ENCODE peak calls at places on chromosomes 5 and 9, in seven cellular contexts. One of them, this sample, is unnamed.

GRCh38 chr5:111163000-111163399 is 61.2 kb upstream of the CAMK4 start:
- DNase-seq in MM.1S: no peak
- DNase-seq in uterus: no peak
- DNase-seq in amniotic epithelial cell: no peak
- DNase-seq in activated T-cell treated with anti-CD3 and anti-CD28 coated beads for 1 hour: no peak
- DNase-seq in adrenal gland: no peak
- DNase-seq in CD4-positive, alpha-beta T cell: no peak
- DNase-seq in this sample: no peak

GRCh38 chr5:54764691-54765090 is 220.7 kb downstream of the ESM1 start:
- DNase-seq in MM.1S: no peak
- DNase-seq in uterus: no peak
- DNase-seq in amniotic epithelial cell: no peak
- DNase-seq in activated T-cell treated with anti-CD3 and anti-CD28 coated beads for 1 hour: no peak
- DNase-seq in adrenal gland: no peak
- DNase-seq in CD4-positive, alpha-beta T cell: no peak
- DNase-seq in this sample: no peak

GRCh38 chr9:5549671-5550650 is 39.6 kb downstream of the PDCD1LG2 start:
- DNase-seq in MM.1S: no peak
- DNase-seq in uterus: no peak
- DNase-seq in amniotic epithelial cell: peak
- DNase-seq in activated T-cell treated with anti-CD3 and anti-CD28 coated beads for 1 hour: no peak
- DNase-seq in adrenal gland: no peak
- DNase-seq in CD4-positive, alpha-beta T cell: no peak
- DNase-seq in this sample: no peak

GRCh38 chr9:24035816-24036215 is 209.8 kb upstream of the ELAVL2 start:
- DNase-seq in MM.1S: no peak
- DNase-seq in uterus: no peak
- DNase-seq in amniotic epithelial cell: no peak
- DNase-seq in activated T-cell treated with anti-CD3 and anti-CD28 coated beads for 1 hour: no peak
- DNase-seq in adrenal gland: no peak
- DNase-seq in CD4-positive, alpha-beta T cell: no peak
- DNase-seq in this sample: no peak

GRCh38 chr5:93192107-93192506 is 388.9 kb downstream of the NR2F1-AS1 start:
- DNase-seq in MM.1S: no peak
- DNase-seq in uterus: no peak
- DNase-seq in amniotic epithelial cell: peak
- DNase-seq in activated T-cell treated with anti-CD3 and anti-CD28 coated beads for 1 hour: no peak
- DNase-seq in adrenal gland: no peak
- DNase-seq in CD4-positive, alpha-beta T cell: no peak
- DNase-seq in this sample: peak

GRCh38 chr5:172088801-172089200 is 82.4 kb upstream of the FBXW11 start:
- DNase-seq in MM.1S: no peak
- DNase-seq in uterus: no peak
- DNase-seq in amniotic epithelial cell: no peak
- DNase-seq in activated T-cell treated with anti-CD3 and anti-CD28 coated beads for 1 hour: no peak
- DNase-seq in adrenal gland: no peak
- DNase-seq in CD4-positive, alpha-beta T cell: no peak
- DNase-seq in this sample: no peak

GRCh38 chr5:171157233-171157632 is 151.8 kb upstream of the TLX3 start:
- DNase-seq in MM.1S: no peak
- DNase-seq in uterus: no peak
- DNase-seq in amniotic epithelial cell: peak
- DNase-seq in activated T-cell treated with anti-CD3 and anti-CD28 coated beads for 1 hour: no peak
- DNase-seq in adrenal gland: no peak
- DNase-seq in CD4-positive, alpha-beta T cell: no peak
- DNase-seq in this sample: no peak

GRCh38 chr9:20405086-20405485 is 217.2 kb downstream of the MLLT3 start:
- DNase-seq in MM.1S: no peak
- DNase-seq in uterus: no peak
- DNase-seq in amniotic epithelial cell: no peak
- DNase-seq in activated T-cell treated with anti-CD3 and anti-CD28 coated beads for 1 hour: no peak
- DNase-seq in adrenal gland: no peak
- DNase-seq in CD4-positive, alpha-beta T cell: no peak
- DNase-seq in this sample: no peak

GRCh38 chr5:160363122-160363521 is 7.3 kb downstream of the C1QTNF2 start:
- DNase-seq in MM.1S: no peak
- DNase-seq in uterus: no peak
- DNase-seq in amniotic epithelial cell: no peak
- DNase-seq in activated T-cell treated with anti-CD3 and anti-CD28 coated beads for 1 hour: no peak
- DNase-seq in adrenal gland: no peak
- DNase-seq in CD4-positive, alpha-beta T cell: no peak
- DNase-seq in this sample: no peak

GRCh38 chr5:39880985-39881384 is 456.2 kb upstream of the DAB2 start:
- DNase-seq in MM.1S: no peak
- DNase-seq in uterus: no peak
- DNase-seq in amniotic epithelial cell: no peak
- DNase-seq in activated T-cell treated with anti-CD3 and anti-CD28 coated beads for 1 hour: no peak
- DNase-seq in adrenal gland: no peak
- DNase-seq in CD4-positive, alpha-beta T cell: no peak
- DNase-seq in this sample: no peak

GRCh38 chr9:134863306-134863902 is 17.2 kb upstream of the FCN2 start:
- DNase-seq in MM.1S: no peak
- DNase-seq in uterus: no peak
- DNase-seq in amniotic epithelial cell: no peak
- DNase-seq in activated T-cell treated with anti-CD3 and anti-CD28 coated beads for 1 hour: no peak
- DNase-seq in adrenal gland: peak
- DNase-seq in CD4-positive, alpha-beta T cell: no peak
- DNase-seq in this sample: no peak

GRCh38 chr9:38360880-38361836 is 31.3 kb upstream of the ALDH1B1 start:
- DNase-seq in MM.1S: no peak
- DNase-seq in uterus: peak
- DNase-seq in amniotic epithelial cell: no peak
- DNase-seq in activated T-cell treated with anti-CD3 and anti-CD28 coated beads for 1 hour: no peak
- DNase-seq in adrenal gland: no peak
- DNase-seq in CD4-positive, alpha-beta T cell: no peak
- DNase-seq in this sample: peak

GRCh38 chr5:143133721-143134120 is 269.8 kb downstream of the NR3C1 start:
- DNase-seq in MM.1S: no peak
- DNase-seq in uterus: no peak
- DNase-seq in amniotic epithelial cell: peak
- DNase-seq in activated T-cell treated with anti-CD3 and anti-CD28 coated beads for 1 hour: no peak
- DNase-seq in adrenal gland: no peak
- DNase-seq in CD4-positive, alpha-beta T cell: no peak
- DNase-seq in this sample: no peak

GRCh38 chr9:90340421-90340820 is 302.2 kb downstream of the DIRAS2 start:
- DNase-seq in MM.1S: no peak
- DNase-seq in uterus: no peak
- DNase-seq in amniotic epithelial cell: peak
- DNase-seq in activated T-cell treated with anti-CD3 and anti-CD28 coated beads for 1 hour: no peak
- DNase-seq in adrenal gland: no peak
- DNase-seq in CD4-positive, alpha-beta T cell: no peak
- DNase-seq in this sample: no peak

GRCh38 chr5:180340856-180341255 is 12.3 kb downstream of the GFPT2 start:
- DNase-seq in MM.1S: no peak
- DNase-seq in uterus: no peak
- DNase-seq in amniotic epithelial cell: no peak
- DNase-seq in activated T-cell treated with anti-CD3 and anti-CD28 coated beads for 1 hour: no peak
- DNase-seq in adrenal gland: no peak
- DNase-seq in CD4-positive, alpha-beta T cell: no peak
- DNase-seq in this sample: peak

GRCh38 chr5:54021413-54022155 is 288.8 kb downstream of the ARL15 start:
- DNase-seq in MM.1S: peak
- DNase-seq in uterus: no peak
- DNase-seq in amniotic epithelial cell: peak
- DNase-seq in activated T-cell treated with anti-CD3 and anti-CD28 coated beads for 1 hour: no peak
- DNase-seq in adrenal gland: no peak
- DNase-seq in CD4-positive, alpha-beta T cell: no peak
- DNase-seq in this sample: no peak

GRCh38 chr5:68562308-68562707 is 346.8 kb downstream of the PIK3R1 start:
- DNase-seq in MM.1S: no peak
- DNase-seq in uterus: peak
- DNase-seq in amniotic epithelial cell: peak
- DNase-seq in activated T-cell treated with anti-CD3 and anti-CD28 coated beads for 1 hour: no peak
- DNase-seq in adrenal gland: peak
- DNase-seq in CD4-positive, alpha-beta T cell: no peak
- DNase-seq in this sample: no peak

GRCh38 chr5:172694061-172694460 is 53.0 kb downstream of the NEURL1B start:
- DNase-seq in MM.1S: no peak
- DNase-seq in uterus: no peak
- DNase-seq in amniotic epithelial cell: no peak
- DNase-seq in activated T-cell treated with anti-CD3 and anti-CD28 coated beads for 1 hour: no peak
- DNase-seq in adrenal gland: no peak
- DNase-seq in CD4-positive, alpha-beta T cell: no peak
- DNase-seq in this sample: no peak

GRCh38 chr5:21711854-21712752 is 1141.0 kb downstream of the CDH12 start:
- DNase-seq in MM.1S: no peak
- DNase-seq in uterus: no peak
- DNase-seq in amniotic epithelial cell: peak
- DNase-seq in activated T-cell treated with anti-CD3 and anti-CD28 coated beads for 1 hour: no peak
- DNase-seq in adrenal gland: no peak
- DNase-seq in CD4-positive, alpha-beta T cell: no peak
- DNase-seq in this sample: peak

GRCh38 chr9:13705356-13705755 is 425.9 kb upstream of the MPDZ start:
- DNase-seq in MM.1S: no peak
- DNase-seq in uterus: no peak
- DNase-seq in amniotic epithelial cell: peak
- DNase-seq in activated T-cell treated with anti-CD3 and anti-CD28 coated beads for 1 hour: no peak
- DNase-seq in adrenal gland: no peak
- DNase-seq in CD4-positive, alpha-beta T cell: no peak
- DNase-seq in this sample: no peak

GRCh38 chr5:174242573-174242972 is 197.1 kb downstream of the NSG2 start:
- DNase-seq in MM.1S: no peak
- DNase-seq in uterus: no peak
- DNase-seq in amniotic epithelial cell: no peak
- DNase-seq in activated T-cell treated with anti-CD3 and anti-CD28 coated beads for 1 hour: no peak
- DNase-seq in adrenal gland: no peak
- DNase-seq in CD4-positive, alpha-beta T cell: no peak
- DNase-seq in this sample: no peak

GRCh38 chr9:69549310-69550202 is 122.6 kb downstream of the APBA1 start:
- DNase-seq in MM.1S: peak
- DNase-seq in uterus: no peak
- DNase-seq in amniotic epithelial cell: peak
- DNase-seq in activated T-cell treated with anti-CD3 and anti-CD28 coated beads for 1 hour: no peak
- DNase-seq in adrenal gland: peak
- DNase-seq in CD4-positive, alpha-beta T cell: no peak
- DNase-seq in this sample: peak

GRCh38 chr9:94693485-94694191 is 32.9 kb upstream of the AOPEP start:
- DNase-seq in MM.1S: no peak
- DNase-seq in uterus: no peak
- DNase-seq in amniotic epithelial cell: no peak
- DNase-seq in activated T-cell treated with anti-CD3 and anti-CD28 coated beads for 1 hour: no peak
- DNase-seq in adrenal gland: no peak
- DNase-seq in CD4-positive, alpha-beta T cell: no peak
- DNase-seq in this sample: no peak

GRCh38 chr5:179858241-179858585 is 404 bp downstream of the MRNIP start:
- DNase-seq in MM.1S: peak
- DNase-seq in uterus: no peak
- DNase-seq in amniotic epithelial cell: no peak
- DNase-seq in activated T-cell treated with anti-CD3 and anti-CD28 coated beads for 1 hour: peak
- DNase-seq in adrenal gland: peak
- DNase-seq in CD4-positive, alpha-beta T cell: peak
- DNase-seq in this sample: no peak

GRCh38 chr5:90873033-90873517 is 314.5 kb downstream of the ADGRV1 start:
- DNase-seq in MM.1S: no peak
- DNase-seq in uterus: no peak
- DNase-seq in amniotic epithelial cell: peak
- DNase-seq in activated T-cell treated with anti-CD3 and anti-CD28 coated beads for 1 hour: no peak
- DNase-seq in adrenal gland: peak
- DNase-seq in CD4-positive, alpha-beta T cell: no peak
- DNase-seq in this sample: no peak

GRCh38 chr9:78884611-78885150 is 587.8 kb downstream of the PSAT1 start:
- DNase-seq in MM.1S: no peak
- DNase-seq in uterus: no peak
- DNase-seq in amniotic epithelial cell: peak
- DNase-seq in activated T-cell treated with anti-CD3 and anti-CD28 coated beads for 1 hour: no peak
- DNase-seq in adrenal gland: no peak
- DNase-seq in CD4-positive, alpha-beta T cell: no peak
- DNase-seq in this sample: no peak

GRCh38 chr9:93028448-93029006 is 30.0 kb upstream of the SUSD3 start:
- DNase-seq in MM.1S: no peak
- DNase-seq in uterus: no peak
- DNase-seq in amniotic epithelial cell: no peak
- DNase-seq in activated T-cell treated with anti-CD3 and anti-CD28 coated beads for 1 hour: peak
- DNase-seq in adrenal gland: no peak
- DNase-seq in CD4-positive, alpha-beta T cell: peak
- DNase-seq in this sample: no peak

GRCh38 chr9:749712-750111 is 91.8 kb upstream of the DMRT1 start:
- DNase-seq in MM.1S: peak
- DNase-seq in uterus: no peak
- DNase-seq in amniotic epithelial cell: no peak
- DNase-seq in activated T-cell treated with anti-CD3 and anti-CD28 coated beads for 1 hour: no peak
- DNase-seq in adrenal gland: no peak
- DNase-seq in CD4-positive, alpha-beta T cell: no peak
- DNase-seq in this sample: peak

This sample was measured in RCC 7860.